ENCODE peak calls at places on chromosomes 5 and 9, in four cellular contexts. B, I, Q and A are unnamed samples.
A peak's percentile ranks its signal among the peaks of the same experiment; 100 is the strongest.

GRCh38 chr9:89854715-89855475 is 250.1 kb downstream of the GADD45G start:
- DNase-seq in I (no peak), B (no peak), Q (no peak), A (no peak)

GRCh38 chr5:34007116-34007674 is 655 bp downstream of the AMACR start:
- DNase-seq in I (no peak), Q (peak; percentile 22), B (no peak), A (no peak)

GRCh38 chr5:93452255-93452654 is 128.8 kb downstream of the NR2F1-AS1 start:
- DNase-seq in Q (no peak), I (no peak), B (no peak), A (no peak)

GRCh38 chr5:7018144-7018543 is 304.9 kb downstream of the TENT4A start:
- DNase-seq in I (no peak), Q (no peak), B (no peak), A (no peak)

GRCh38 chr5:135441256-135441915 is 5.8 kb downstream of the DCANP1 start:
- DNase-seq in Q (no peak), I (no peak), B (no peak), A (peak; percentile 27)

GRCh38 chr5:88827997-88828396 is 55.0 kb downstream of the MEF2C start:
- DNase-seq in I (no peak), Q (no peak), B (no peak), A (no peak)

GRCh38 chr5:109876941-109877669 is 187.4 kb downstream of the MAN2A1 start:
- DNase-seq in Q (no peak), B (no peak), I (no peak), A (no peak)

GRCh38 chr9:18343799-18344198 is 130.2 kb upstream of the ADAMTSL1 start:
- DNase-seq in Q (no peak), I (no peak), B (no peak), A (no peak)

GRCh38 chr5:39176740-39177628 is 42.4 kb downstream of the FYB1 start:
- DNase-seq in I (peak; percentile 17), B (no peak), Q (peak; percentile 57), A (no peak)

GRCh38 chr5:75461679-75462078 is 49.8 kb downstream of the CERT1 start:
- DNase-seq in B (no peak), I (no peak), Q (no peak), A (no peak)

GRCh38 chr9:110714314-110714713 is 45.7 kb downstream of the MUSK start:
- DNase-seq in Q (no peak), B (no peak), I (no peak), A (no peak)

GRCh38 chr5:103894882-103895281 is 332.3 kb upstream of the NUDT12 start:
- DNase-seq in I (no peak), B (no peak), Q (no peak), A (peak; percentile 17)

GRCh38 chr5:35458824-35459207 is 158.8 kb upstream of the SPEF2 start:
- DNase-seq in I (no peak), B (no peak), Q (no peak), A (no peak)

GRCh38 chr5:55865831-55866230 is 14.7 kb downstream of the IL31RA start:
- DNase-seq in B (peak; percentile 16), I (no peak), Q (no peak), A (no peak)

GRCh38 chr9:121528642-121529041 is 29.0 kb upstream of the GGTA1 start:
- DNase-seq in Q (no peak), B (no peak), I (no peak), A (no peak)

GRCh38 chr5:122311888-122312669 is at the start of gene SNCAIP:
- DNase-seq in B (no peak), Q (peak; percentile 9), I (no peak), A (peak; percentile 81)

GRCh38 chr5:172662596-172662995 is 21.5 kb downstream of the NEURL1B start:
- DNase-seq in Q (no peak), B (no peak), I (no peak), A (no peak)

GRCh38 chr9:306907-307306 is 92.2 kb downstream of the DOCK8 start:
- DNase-seq in I (no peak), B (peak; percentile 13), Q (peak; percentile 22), A (no peak)

GRCh38 chr9:97528529-97529230 is 27.2 kb downstream of the TMOD1 start:
- DNase-seq in Q (no peak), I (no peak), B (no peak), A (peak; percentile 47)

GRCh38 chr5:16970260-16970659 is 34.2 kb upstream of the MYO10 start:
- DNase-seq in I (no peak), Q (no peak), B (no peak), A (no peak)

GRCh38 chr9:98045234-98046160 is 11.0 kb upstream of the NANS start:
- DNase-seq in B (peak; percentile 77), I (peak; percentile 84), Q (peak; percentile 52), A (no peak)

GRCh38 chr5:16913187-16913839 is 22.8 kb downstream of the MYO10 start:
- DNase-seq in I (no peak), Q (no peak), B (no peak), A (no peak)

GRCh38 chr5:55986931-55987330 is 7.8 kb downstream of the IL6ST start:
- DNase-seq in I (no peak), B (no peak), Q (no peak), A (no peak)

GRCh38 chr9:88537743-88538055 is 2.7 kb downstream of the NXNL2 start:
- DNase-seq in I (no peak), B (no peak), Q (no peak), A (no peak)

GRCh38 chr9:129888809-129889460 is 53.7 kb downstream of the USP20 start:
- DNase-seq in B (no peak), Q (no peak), I (no peak), A (no peak)

GRCh38 chr9:75360258-75360657 is 271.9 kb downstream of the OSTF1 start:
- DNase-seq in B (no peak), Q (no peak), I (no peak), A (no peak)

GRCh38 chr5:150278916-150279315 is 10.7 kb downstream of the CAMK2A start:
- DNase-seq in Q (no peak), B (no peak), I (no peak), A (no peak)

GRCh38 chr5:156380846-156381245 is 53.9 kb downstream of the SGCD start:
- DNase-seq in I (no peak), Q (no peak), B (no peak), A (no peak)

GRCh38 chr5:55994502-55994997 is at the start of gene IL6ST:
- DNase-seq in Q (no peak), I (no peak), B (peak; percentile 46), A (peak; percentile 34)

GRCh38 chr9:93308676-93309075 is 124.7 kb downstream of the WNK2 start:
- DNase-seq in I (no peak), B (no peak), Q (no peak), A (no peak)

GRCh38 chr5:157947156-157947555 is 88.2 kb upstream of the CLINT1 start:
- DNase-seq in I (no peak), Q (no peak), B (no peak), A (no peak)

GRCh38 chr9:2116073-2116472 is 100.9 kb downstream of the SMARCA2 start:
- DNase-seq in Q (peak; percentile 8), B (peak; percentile 7), I (no peak), A (peak; percentile 70)

GRCh38 chr9:93904649-93905472 is 50.3 kb downstream of the BARX1 start:
- DNase-seq in Q (no peak), I (no peak), B (no peak), A (no peak)

GRCh38 chr5:462051-462481 is 19.1 kb downstream of the EXOC3 start:
- DNase-seq in Q (no peak), B (no peak), I (no peak), A (no peak)

GRCh38 chr5:141805874-141806273 is 72.3 kb downstream of the PCDH1 start:
- DNase-seq in I (no peak), Q (no peak), B (no peak), A (no peak)

GRCh38 chr5:154892370-154892771 is 33.9 kb downstream of the CNOT8 start:
- DNase-seq in I (no peak), Q (no peak), B (no peak), A (no peak)

DNA sequence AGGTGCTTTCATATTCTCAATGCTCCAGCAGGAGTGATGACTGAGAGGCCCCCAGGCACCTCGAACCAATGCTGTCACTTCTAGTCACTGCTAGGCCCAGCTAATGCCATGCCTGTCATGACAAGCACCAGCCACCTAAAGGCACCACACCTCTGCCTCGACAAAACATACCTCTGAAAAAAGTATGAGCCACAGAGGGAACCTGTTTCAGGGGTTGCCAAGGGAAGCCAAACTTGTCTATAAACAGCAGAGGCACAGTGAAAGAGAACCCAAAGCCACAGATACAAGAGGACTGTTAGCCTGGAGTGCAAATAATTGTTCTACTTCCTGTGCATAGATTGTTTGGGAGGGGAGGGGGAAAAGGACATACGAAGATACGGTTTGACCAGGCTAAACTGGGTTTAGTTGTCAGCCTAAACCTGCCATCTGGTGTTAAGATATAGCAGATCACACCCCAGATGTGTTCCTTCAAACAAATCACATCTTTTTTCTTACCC is 45.9 kb downstream of the BNC2 start:
- DNase-seq in B (no peak), Q (no peak), I (no peak), A (no peak)
- TF ChIP-seq SRF in B (no peak), Q (no peak), I (no peak), A (no peak)

GRCh38 chr9:101399641-101399965 is 952 bp downstream of the ZNF189 start:
- DNase-seq in Q (no peak), I (no peak), B (no peak), A (no peak)

GRCh38 chr9:101400120-101400519 is 1.5 kb downstream of the ZNF189 start:
- DNase-seq in Q (peak; percentile 11), B (no peak), I (no peak), A (no peak)

GRCh38 chr9:101397746-101398334 is 578 bp downstream of the MRPL50 start:
- DNase-seq in I (no peak), Q (no peak), B (peak; percentile 32), A (no peak)

GRCh38 chr9:101398930-101399640 is 434 bp downstream of the ZNF189 start:
- DNase-seq in I (no peak), B (no peak), Q (peak; percentile 43), A (no peak)

DNA sequence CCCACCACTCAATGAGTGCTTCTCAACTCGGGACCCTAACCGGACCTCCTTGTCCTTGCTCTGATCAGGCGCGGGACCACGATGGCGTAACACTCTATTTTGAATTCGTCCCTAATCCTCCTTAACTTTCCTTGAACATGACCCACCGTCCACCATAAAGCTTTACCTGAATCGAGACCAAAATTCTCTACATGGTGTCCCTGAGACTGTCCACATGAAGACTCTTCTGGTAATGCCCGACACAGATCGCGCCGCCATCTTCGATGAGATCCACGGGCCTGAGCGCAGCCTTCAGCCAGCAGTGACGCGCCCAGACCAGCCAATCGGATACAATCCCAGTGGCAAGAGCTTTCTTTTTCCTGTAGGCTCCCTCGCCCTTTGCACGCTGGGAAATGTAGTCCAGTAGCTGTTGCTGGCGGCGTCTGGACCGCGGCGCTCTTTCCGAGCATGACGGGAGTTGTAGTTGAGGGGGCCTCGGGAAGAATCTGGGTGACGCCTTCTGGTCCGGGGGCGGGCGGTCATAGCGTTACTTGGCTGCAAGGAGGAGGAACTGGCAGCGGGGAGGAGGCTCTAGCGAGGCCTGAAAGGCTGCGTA is at the start of the genes MRPL50 and ZNF189:
- DNase-seq in B (peak; percentile 100), Q (peak; percentile 94), I (peak; percentile 93), A (peak; percentile 94)
- TF ChIP-seq EP300 in B (no peak), Q (no peak), I (no peak), A (no peak)

GRCh38 chr9:128497824-128498610 is 6.5 kb upstream of the GLE1 start:
- DNase-seq in B (no peak), I (no peak), Q (no peak), A (no peak)
- TF ChIP-seq KDM1A in B (no peak), I (no peak), Q (no peak), A (no peak)

DNA sequence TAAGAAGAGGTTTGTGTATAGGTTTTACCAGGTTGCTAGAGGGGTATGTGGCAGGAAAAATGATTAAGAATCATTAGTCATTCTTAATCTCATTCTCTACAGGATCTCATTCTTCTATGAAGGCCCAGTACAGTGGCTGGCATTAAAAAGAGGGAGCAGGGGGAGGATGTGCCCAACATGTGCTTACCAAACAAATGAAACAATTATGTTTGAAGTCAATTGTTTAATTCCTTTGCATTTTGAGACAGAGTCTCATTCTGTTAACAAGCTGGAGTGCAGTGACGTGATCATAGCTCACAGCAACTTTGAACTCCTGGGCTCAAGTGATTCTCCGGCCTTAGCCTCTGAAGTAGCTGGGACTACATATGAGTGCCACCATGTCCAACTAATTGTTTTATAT is 23.0 kb downstream of the FNIP1 start:
- DNase-seq in B (no peak), Q (no peak), I (no peak), A (no peak)
- TF ChIP-seq SRF in B (no peak), Q (no peak), I (no peak), A (no peak)